ENCODE peak calls at places on chromosome 16, in seven cellular contexts. D is osteocyte; M is GM06990; X is activated CD8-positive, alpha-beta T cell treated with anti-CD3 and anti-CD28 coated beads for 36 hours; C is lower leg skin; P is CD4-positive, alpha-beta T cell; K is mammary epithelial cell. O is an unnamed sample.

GRCh38 chr16:79297805-79298204 is 302.7 kb downstream of the MAF start:
- DNase-seq in D (no peak), M (no peak), X (no peak), C (no peak), P (no peak), K (no peak), O (no peak)

GRCh38 chr16:8998114-8998513 is 34.4 kb upstream of the USP7 start:
- DNase-seq in D (no peak), M (no peak), X (no peak), C (no peak), P (no peak), K (peak; percentile 40), O (no peak)

GRCh38 chr16:52469775-52470174 is 77.2 kb downstream of the TOX3 start:
- DNase-seq in D (no peak), M (no peak), X (no peak), C (no peak), P (no peak), K (no peak), O (no peak)

GRCh38 chr16:66357523-66357928 is 9.0 kb upstream of the CDH5 start:
- DNase-seq in D (no peak), M (no peak), X (peak; percentile 37), C (no peak), P (no peak), K (peak; percentile 74), O (peak; percentile 71)

GRCh38 chr16:72939247-72939646 is 108.7 kb downstream of the ZFHX3 start:
- DNase-seq in D (no peak), M (no peak), X (no peak), C (no peak), P (no peak), K (no peak), O (no peak)

GRCh38 chr16:71626018-71626857 is at the start of gene MARVELD3:
- DNase-seq in D (no peak), M (peak; percentile 35), X (peak; percentile 32), C (peak; percentile 94), P (peak; percentile 11), K (peak; percentile 71), O (peak; percentile 64)

GRCh38 chr16:82917886-82918595 is 291.3 kb downstream of the CDH13 start:
- DNase-seq in D (no peak), M (no peak), X (no peak), C (no peak), P (no peak), K (no peak), O (no peak)

GRCh38 chr16:491225-491919 is 36.1 kb upstream of the CAPN15 start:
- DNase-seq in D (no peak), M (peak; percentile 68), X (no peak), C (no peak), P (no peak), K (no peak), O (no peak)

GRCh38 chr16:53515259-53515658 is 12.2 kb upstream of the AKTIP start:
- DNase-seq in D (no peak), M (no peak), X (no peak), C (no peak), P (no peak), K (no peak), O (no peak)

GRCh38 chr16:19210175-19210924 is 42.3 kb downstream of the SYT17 start:
- DNase-seq in D (no peak), M (peak; percentile 82), X (no peak), C (no peak), P (no peak), K (no peak), O (peak; percentile 56)

GRCh38 chr16:66127459-66128362 is 238.8 kb upstream of the CDH5 start:
- DNase-seq in D (no peak), M (no peak), X (no peak), C (peak; percentile 89), P (no peak), K (no peak), O (no peak)

GRCh38 chr16:7025616-7026190 is 306.9 kb upstream of the RBFOX1 start:
- DNase-seq in D (no peak), M (no peak), X (peak; percentile 64), C (peak; percentile 90), P (no peak), K (no peak), O (peak; percentile 13)

GRCh38 chr16:11994187-11995119 is 17.9 kb downstream of the SNX29 start:
- DNase-seq in D (no peak), M (no peak), X (no peak), C (peak; percentile 87), P (no peak), K (peak; percentile 2), O (peak; percentile 41)

GRCh38 chr16:30992381-30992780 is 7.4 kb downstream of the HSD3B7 start:
- DNase-seq in D (no peak), M (no peak), X (no peak), C (no peak), P (no peak), K (no peak), O (no peak)

GRCh38 chr16:55532227-55532626 is 23.4 kb downstream of the LPCAT2 start:
- DNase-seq in D (no peak), M (no peak), X (no peak), C (no peak), P (no peak), K (no peak), O (no peak)

GRCh38 chr16:46765050-46765449 is 16.9 kb upstream of the MYLK3 start:
- DNase-seq in D (no peak), M (no peak), X (no peak), C (peak; percentile 31), P (no peak), K (peak; percentile 61), O (no peak)

GRCh38 chr16:12095275-12096161 is 119.0 kb downstream of the SNX29 start:
- DNase-seq in D (no peak), M (peak; percentile 27), X (peak; percentile 80), C (peak; percentile 91), P (peak; percentile 48), K (peak; percentile 10), O (peak; percentile 67)

GRCh38 chr16:53898993-53899392 is 195.0 kb downstream of the FTO start:
- DNase-seq in D (no peak), M (no peak), X (no peak), C (no peak), P (no peak), K (no peak), O (no peak)

GRCh38 chr16:66334856-66335255 is 31.6 kb upstream of the CDH5 start:
- DNase-seq in D (no peak), M (no peak), X (no peak), C (no peak), P (no peak), K (no peak), O (no peak)

GRCh38 chr16:28898266-28898665 is 20.0 kb downstream of the ATP2A1 start:
- DNase-seq in D (no peak), M (no peak), X (no peak), C (no peak), P (no peak), K (no peak), O (no peak)

GRCh38 chr16:15643453-15644305 is 725 bp upstream of the MARF1 start:
- DNase-seq in D (no peak), M (no peak), X (peak; percentile 37), C (no peak), P (no peak), K (no peak), O (no peak)

GRCh38 chr16:56332464-56333079 is 92.8 kb downstream of the AMFR start:
- DNase-seq in D (no peak), M (no peak), X (peak; percentile 37), C (no peak), P (no peak), K (peak; percentile 54), O (peak; percentile 45)

DNA sequence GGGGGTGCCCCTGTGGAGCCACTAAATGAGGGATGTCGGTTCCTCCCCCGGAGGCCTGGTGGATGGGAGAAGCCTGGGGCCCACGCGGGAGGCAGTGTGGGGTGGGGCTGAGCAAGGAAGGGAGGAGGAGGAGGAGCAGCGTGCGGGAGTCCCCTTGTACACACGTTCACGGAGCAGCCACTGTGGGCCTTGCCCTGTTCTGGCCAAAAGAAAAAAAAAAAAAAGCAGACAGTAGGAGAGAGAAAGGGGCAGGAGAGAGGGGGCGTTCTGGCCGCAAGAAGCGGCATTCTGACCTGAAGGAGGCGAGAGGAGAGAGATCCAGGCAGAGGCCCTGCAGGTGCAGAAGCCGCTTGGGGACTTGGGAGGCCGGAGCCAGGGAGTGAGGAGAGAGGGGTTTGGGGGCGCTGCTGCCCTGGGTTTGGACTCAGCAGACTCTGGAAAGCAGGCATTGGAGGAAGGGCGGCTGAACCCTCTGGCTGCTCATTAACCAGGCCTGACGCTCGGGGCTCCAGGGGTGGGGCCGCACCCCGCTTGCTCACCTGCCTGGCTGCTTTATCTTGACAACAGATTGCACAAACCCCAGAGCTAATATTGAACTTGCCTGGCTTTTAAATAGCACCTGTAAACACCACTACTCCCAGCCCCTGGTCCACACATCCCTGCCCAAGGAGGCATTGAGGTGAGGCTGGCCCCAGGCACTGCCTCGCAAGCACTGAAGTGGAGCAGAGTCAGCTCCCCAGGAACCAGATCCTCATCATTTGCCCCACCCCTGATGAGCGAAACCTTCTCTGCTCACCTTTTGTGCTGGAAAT is 190.5 kb upstream of the GSE1 start:
- DNase-seq in D (no peak), M (no peak), X (peak; percentile 1), C (peak; percentile 85), P (peak; percentile 5), K (no peak), O (no peak)
- TF ChIP-seq CTCF in D (no peak), M (no peak), X (no peak), C (no peak), P (no peak), K (no peak), O (no peak)

GRCh38 chr16:86044241-86044671 is 145.3 kb downstream of the IRF8 start:
- DNase-seq in D (no peak), M (peak; percentile 31), X (peak; percentile 72), C (no peak), P (peak; percentile 23), K (no peak), O (peak; percentile 74)
- TF ChIP-seq CTCF in D (peak; percentile 42), M (peak; percentile 68), X (peak; percentile 83), C (no peak), P (peak; percentile 33), K (peak; percentile 19), O (peak; percentile 49)

DNA sequence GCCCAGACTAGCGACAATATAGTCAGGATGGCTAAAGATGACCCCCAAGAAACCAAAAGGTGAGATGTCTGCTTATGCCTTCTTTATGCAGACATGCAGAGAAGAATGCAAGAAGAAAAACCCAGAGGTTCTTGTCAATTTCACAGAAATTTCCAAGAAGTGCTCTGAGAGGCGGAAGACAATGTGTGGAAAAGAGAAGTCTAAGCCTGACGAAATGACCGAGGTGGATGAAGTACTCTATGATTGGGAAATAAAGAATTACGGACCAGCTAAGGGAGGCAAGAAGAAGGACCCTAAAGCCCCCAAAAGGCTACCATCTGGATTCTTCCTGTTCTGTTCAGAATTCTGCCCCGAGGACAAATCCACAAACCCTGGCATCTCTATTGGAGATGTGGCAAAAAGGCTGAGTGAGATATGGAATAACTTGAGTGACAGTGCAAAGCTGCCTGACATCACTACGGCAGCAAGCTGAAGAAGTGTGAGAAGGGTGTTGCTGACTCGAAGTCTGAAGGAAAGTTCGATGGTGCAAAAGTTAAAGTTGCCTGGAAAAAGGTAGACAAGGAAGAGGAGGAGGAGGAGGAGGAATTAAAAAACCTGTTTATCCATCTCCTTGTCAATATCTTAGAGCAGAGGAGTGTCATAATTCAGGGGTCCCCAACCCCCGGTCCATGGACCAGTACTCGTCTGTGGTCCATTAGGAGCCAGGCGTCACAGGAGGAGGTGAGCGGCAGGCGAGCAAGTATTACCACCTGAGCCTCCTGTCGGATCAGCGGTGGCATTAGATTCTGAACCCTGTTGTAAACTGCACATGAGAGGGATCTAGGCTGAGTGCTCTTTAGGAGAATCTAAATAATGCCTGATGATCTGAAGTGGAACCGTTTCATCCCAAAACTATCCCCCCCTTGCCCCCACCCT is 25.1 kb upstream of the ADGRG1 start:
- DNase-seq in D (peak; percentile 63), M (no peak), X (no peak), C (peak; percentile 48), P (no peak), K (no peak), O (no peak)
- TF ChIP-seq CTCF in D (no peak), M (no peak), X (no peak), C (no peak), P (no peak), K (no peak), O (no peak)

GRCh38 chr16:14289692-14290340 is 218.7 kb downstream of the MRTFB start:
- DNase-seq in D (no peak), M (no peak), X (peak; percentile 50), C (peak; percentile 56), P (no peak), K (no peak), O (no peak)
- TF ChIP-seq CTCF in D (peak; percentile 50), M (peak; percentile 52), X (peak; percentile 72), C (no peak), P (peak; percentile 34), K (peak; percentile 57), O (peak; percentile 36)